ENCODE peak calls at places on chromosome 11, in seven cellular contexts. One of them, this sample, is unnamed.

GRCh38 chr11:95605271-95605940 is 184.2 kb downstream of the FAM76B start:
- DNase-seq in stomach: no peak
- DNase-seq in cardiac fibroblast: no peak
- DNase-seq in progenitor cell of endocrine pancreas: no peak
- DNase-seq in IMR-90: no peak
- DNase-seq in choroid plexus epithelial cell: no peak
- DNase-seq in AG04449: no peak
- DNase-seq in this sample: no peak

GRCh38 chr11:43507171-43507570 is 148.5 kb downstream of the TTC17 start:
- DNase-seq in stomach: no peak
- DNase-seq in cardiac fibroblast: no peak
- DNase-seq in progenitor cell of endocrine pancreas: no peak
- DNase-seq in IMR-90: no peak
- DNase-seq in choroid plexus epithelial cell: no peak
- DNase-seq in AG04449: no peak
- DNase-seq in this sample: no peak

GRCh38 chr11:37532271-37532670 is 934.2 kb upstream of the RAG2 start:
- DNase-seq in stomach: no peak
- DNase-seq in cardiac fibroblast: no peak
- DNase-seq in progenitor cell of endocrine pancreas: no peak
- DNase-seq in IMR-90: no peak
- DNase-seq in choroid plexus epithelial cell: no peak
- DNase-seq in AG04449: no peak
- DNase-seq in this sample: no peak

GRCh38 chr11:130877532-130877931 is 38.7 kb downstream of the SNX19 start:
- DNase-seq in stomach: no peak
- DNase-seq in cardiac fibroblast: peak; percentile 74
- DNase-seq in progenitor cell of endocrine pancreas: no peak
- DNase-seq in IMR-90: no peak
- DNase-seq in choroid plexus epithelial cell: no peak
- DNase-seq in AG04449: no peak
- DNase-seq in this sample: no peak

GRCh38 chr11:131962818-131963217 is 592.4 kb downstream of the NTM start:
- DNase-seq in stomach: no peak
- DNase-seq in cardiac fibroblast: no peak
- DNase-seq in progenitor cell of endocrine pancreas: no peak
- DNase-seq in IMR-90: no peak
- DNase-seq in choroid plexus epithelial cell: no peak
- DNase-seq in AG04449: no peak
- DNase-seq in this sample: no peak

GRCh38 chr11:27347949-27348879 is 14.8 kb downstream of the CCDC34 start:
- DNase-seq in stomach: no peak
- DNase-seq in cardiac fibroblast: no peak
- DNase-seq in progenitor cell of endocrine pancreas: no peak
- DNase-seq in IMR-90: no peak
- DNase-seq in choroid plexus epithelial cell: no peak
- DNase-seq in AG04449: no peak
- DNase-seq in this sample: no peak

GRCh38 chr11:67270256-67271211 is 4.3 kb downstream of the GRK2 start:
- DNase-seq in stomach: no peak
- DNase-seq in cardiac fibroblast: peak; percentile 45
- DNase-seq in progenitor cell of endocrine pancreas: no peak
- DNase-seq in IMR-90: no peak
- DNase-seq in choroid plexus epithelial cell: no peak
- DNase-seq in AG04449: no peak
- DNase-seq in this sample: peak; percentile 27

GRCh38 chr11:84261707-84262106 is 975.5 kb upstream of the CCDC90B start:
- DNase-seq in stomach: no peak
- DNase-seq in cardiac fibroblast: no peak
- DNase-seq in progenitor cell of endocrine pancreas: no peak
- DNase-seq in IMR-90: no peak
- DNase-seq in choroid plexus epithelial cell: peak; percentile 13
- DNase-seq in AG04449: no peak
- DNase-seq in this sample: no peak

GRCh38 chr11:119210035-119210434 is 3.9 kb downstream of the CBL start:
- DNase-seq in stomach: no peak
- DNase-seq in cardiac fibroblast: no peak
- DNase-seq in progenitor cell of endocrine pancreas: no peak
- DNase-seq in IMR-90: no peak
- DNase-seq in choroid plexus epithelial cell: no peak
- DNase-seq in AG04449: no peak
- DNase-seq in this sample: no peak

GRCh38 chr11:134636071-134636470 is 224.0 kb upstream of the B3GAT1 start:
- DNase-seq in stomach: no peak
- DNase-seq in cardiac fibroblast: no peak
- DNase-seq in progenitor cell of endocrine pancreas: no peak
- DNase-seq in IMR-90: no peak
- DNase-seq in choroid plexus epithelial cell: no peak
- DNase-seq in AG04449: no peak
- DNase-seq in this sample: no peak

GRCh38 chr11:205221-206001 is 1.8 kb downstream of the BET1L start:
- DNase-seq in stomach: peak; percentile 23
- DNase-seq in cardiac fibroblast: no peak
- DNase-seq in progenitor cell of endocrine pancreas: no peak
- DNase-seq in IMR-90: no peak
- DNase-seq in choroid plexus epithelial cell: no peak
- DNase-seq in AG04449: no peak
- DNase-seq in this sample: no peak

GRCh38 chr11:120130991-120131760 is 6.7 kb downstream of the TRIM29 start:
- DNase-seq in stomach: no peak
- DNase-seq in cardiac fibroblast: no peak
- DNase-seq in progenitor cell of endocrine pancreas: no peak
- DNase-seq in IMR-90: no peak
- DNase-seq in choroid plexus epithelial cell: no peak
- DNase-seq in AG04449: no peak
- DNase-seq in this sample: no peak

GRCh38 chr11:114010931-114011330 is 36.0 kb downstream of the HTR3A start:
- DNase-seq in stomach: no peak
- DNase-seq in cardiac fibroblast: no peak
- DNase-seq in progenitor cell of endocrine pancreas: no peak
- DNase-seq in IMR-90: no peak
- DNase-seq in choroid plexus epithelial cell: no peak
- DNase-seq in AG04449: no peak
- DNase-seq in this sample: no peak

GRCh38 chr11:120013325-120014250 is 124.3 kb downstream of the TRIM29 start:
- DNase-seq in stomach: peak; percentile 73
- DNase-seq in cardiac fibroblast: peak; percentile 30
- DNase-seq in progenitor cell of endocrine pancreas: peak; percentile 57
- DNase-seq in IMR-90: peak; percentile 10
- DNase-seq in choroid plexus epithelial cell: peak; percentile 66
- DNase-seq in AG04449: no peak
- DNase-seq in this sample: peak; percentile 12

GRCh38 chr11:69812927-69813326 is 6.3 kb downstream of the FGF3 start:
- DNase-seq in stomach: no peak
- DNase-seq in cardiac fibroblast: no peak
- DNase-seq in progenitor cell of endocrine pancreas: no peak
- DNase-seq in IMR-90: no peak
- DNase-seq in choroid plexus epithelial cell: no peak
- DNase-seq in AG04449: no peak
- DNase-seq in this sample: no peak

GRCh38 chr11:69812256-69812655 is 7.0 kb downstream of the FGF3 start:
- DNase-seq in stomach: no peak
- DNase-seq in cardiac fibroblast: no peak
- DNase-seq in progenitor cell of endocrine pancreas: no peak
- DNase-seq in IMR-90: no peak
- DNase-seq in choroid plexus epithelial cell: no peak
- DNase-seq in AG04449: no peak
- DNase-seq in this sample: no peak

GRCh38 chr11:69811431-69811830 is 7.8 kb downstream of the FGF3 start:
- DNase-seq in stomach: no peak
- DNase-seq in cardiac fibroblast: no peak
- DNase-seq in progenitor cell of endocrine pancreas: no peak
- DNase-seq in IMR-90: no peak
- DNase-seq in choroid plexus epithelial cell: no peak
- DNase-seq in AG04449: no peak
- DNase-seq in this sample: no peak

GRCh38 chr11:69808708-69809107 is 10.5 kb downstream of the FGF3 start:
- DNase-seq in stomach: no peak
- DNase-seq in cardiac fibroblast: peak; percentile 48
- DNase-seq in progenitor cell of endocrine pancreas: no peak
- DNase-seq in IMR-90: peak; percentile 45
- DNase-seq in choroid plexus epithelial cell: peak; percentile 67
- DNase-seq in AG04449: no peak
- DNase-seq in this sample: no peak

DNA sequence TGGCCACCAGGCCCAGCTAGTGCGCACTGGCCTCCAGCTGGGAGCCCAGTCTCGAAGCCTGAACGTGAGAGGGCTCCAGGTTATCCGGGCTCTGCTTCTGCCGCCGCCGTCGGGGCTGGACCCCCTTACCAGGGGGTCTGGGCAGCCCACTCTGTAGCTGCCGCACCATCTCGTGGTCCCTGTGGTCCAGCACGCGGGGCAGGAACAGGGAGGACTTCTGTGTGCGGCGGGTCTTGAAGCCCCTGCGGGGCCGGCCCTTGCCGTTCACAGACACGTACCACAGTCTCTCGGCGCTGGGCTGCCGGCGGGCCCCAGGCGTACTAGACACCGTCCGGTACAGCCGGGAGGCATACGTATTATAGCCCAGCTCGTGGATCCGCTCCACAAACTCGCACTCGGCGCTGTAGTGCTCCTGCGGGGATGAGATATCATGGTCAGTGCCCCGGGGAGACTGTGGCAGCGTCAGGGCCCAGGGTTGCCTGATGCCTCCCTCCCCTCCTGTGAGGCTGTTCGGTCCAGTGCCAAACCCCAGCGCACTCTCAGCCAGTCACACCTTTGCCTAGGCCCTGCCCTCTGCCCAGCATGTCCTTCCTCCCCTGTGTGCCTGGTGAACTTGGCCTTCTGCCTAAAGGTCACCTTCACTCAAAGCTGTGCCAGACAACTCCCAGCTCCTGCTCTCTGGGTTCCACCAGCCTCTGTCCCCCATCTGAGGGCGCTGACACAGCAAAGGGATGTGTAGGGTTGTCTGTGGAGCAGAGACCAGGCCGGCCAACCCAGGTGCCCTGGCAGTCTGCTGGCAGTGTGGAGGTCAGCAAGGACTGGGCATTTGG is 8.7 kb downstream of the FGF3 start:
- DNase-seq in stomach: no peak
- DNase-seq in cardiac fibroblast: no peak
- DNase-seq in progenitor cell of endocrine pancreas: no peak
- DNase-seq in IMR-90: no peak
- DNase-seq in choroid plexus epithelial cell: no peak
- DNase-seq in AG04449: no peak
- DNase-seq in this sample: no peak
- TF ChIP-seq CTCF in stomach: no peak
- TF ChIP-seq CTCF in cardiac fibroblast: no peak
- TF ChIP-seq CTCF in progenitor cell of endocrine pancreas: no peak
- TF ChIP-seq CTCF in IMR-90: no peak
- TF ChIP-seq CTCF in choroid plexus epithelial cell: no peak
- TF ChIP-seq CTCF in AG04449: no peak
- TF ChIP-seq CTCF in this sample: no peak

DNA sequence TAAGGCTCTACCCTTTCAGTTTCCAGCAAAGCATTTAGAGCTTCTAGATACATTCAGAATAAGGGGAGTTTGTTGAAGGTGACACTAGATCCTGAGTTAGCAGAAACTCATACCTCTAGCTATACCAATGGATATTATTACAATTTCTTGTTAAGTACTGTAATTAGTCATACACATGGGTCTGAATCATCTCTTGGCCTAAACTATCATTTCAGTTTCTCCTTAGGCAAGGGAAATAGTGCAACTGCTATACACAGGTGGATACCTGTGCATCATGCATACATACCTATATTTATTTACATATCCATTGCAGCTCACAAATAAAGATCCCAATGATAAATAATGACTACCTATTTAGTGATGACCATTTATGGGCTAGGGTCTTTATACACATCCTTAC is 45.1 kb upstream of the PAX6 start:
- DNase-seq in stomach: no peak
- DNase-seq in cardiac fibroblast: no peak
- DNase-seq in progenitor cell of endocrine pancreas: no peak
- DNase-seq in IMR-90: no peak
- DNase-seq in choroid plexus epithelial cell: no peak
- DNase-seq in AG04449: no peak
- DNase-seq in this sample: no peak
- TF ChIP-seq CTCF in stomach: no peak
- TF ChIP-seq CTCF in cardiac fibroblast: no peak
- TF ChIP-seq CTCF in progenitor cell of endocrine pancreas: no peak
- TF ChIP-seq CTCF in IMR-90: no peak
- TF ChIP-seq CTCF in choroid plexus epithelial cell: no peak
- TF ChIP-seq CTCF in AG04449: no peak
- TF ChIP-seq CTCF in this sample: no peak

GRCh38 chr11:123505546-123506299 is 75.7 kb downstream of the GRAMD1B start:
- DNase-seq in stomach: no peak
- DNase-seq in cardiac fibroblast: no peak
- DNase-seq in progenitor cell of endocrine pancreas: no peak
- DNase-seq in IMR-90: no peak
- DNase-seq in choroid plexus epithelial cell: no peak
- DNase-seq in AG04449: no peak
- DNase-seq in this sample: no peak
- TF ChIP-seq CTCF in stomach: no peak
- TF ChIP-seq CTCF in cardiac fibroblast: no peak
- TF ChIP-seq CTCF in progenitor cell of endocrine pancreas: no peak
- TF ChIP-seq CTCF in IMR-90: no peak
- TF ChIP-seq CTCF in choroid plexus epithelial cell: no peak
- TF ChIP-seq CTCF in AG04449: no peak
- TF ChIP-seq CTCF in this sample: no peak

GRCh38 chr11:70473873-70474690 is 75.8 kb downstream of the CTTN start:
- DNase-seq in stomach: no peak
- DNase-seq in cardiac fibroblast: no peak
- DNase-seq in progenitor cell of endocrine pancreas: no peak
- DNase-seq in IMR-90: no peak
- DNase-seq in choroid plexus epithelial cell: no peak
- DNase-seq in AG04449: no peak
- DNase-seq in this sample: no peak
- TF ChIP-seq CTCF in stomach: no peak
- TF ChIP-seq CTCF in cardiac fibroblast: no peak
- TF ChIP-seq CTCF in progenitor cell of endocrine pancreas: no peak
- TF ChIP-seq CTCF in IMR-90: no peak
- TF ChIP-seq CTCF in choroid plexus epithelial cell: no peak
- TF ChIP-seq CTCF in AG04449: no peak
- TF ChIP-seq CTCF in this sample: no peak

This sample was measured in endothelial cell of umbilical vein.